ENCODE peak calls at places on chromosomes 7 and 10, in seven cellular contexts. N, J, G, F, W, Y and D are unnamed samples.
A peak's percentile ranks its signal among the peaks of the same experiment; 100 is the strongest.

GRCh38 chr7:68576366-68576765 is 1021.9 kb upstream of the AUTS2 start:
- DNase-seq in N (no peak), J (no peak), G (no peak), F (no peak), W (no peak), Y (no peak), D (no peak)

GRCh38 chr7:130768854-130769253 is 34.8 kb upstream of the KLF14 start:
- DNase-seq in N (no peak), J (no peak), G (no peak), F (no peak), W (no peak), Y (no peak), D (no peak)

GRCh38 chr10:133264455-133264854 is 12.2 kb downstream of the ADAM8 start:
- DNase-seq in N (no peak), J (no peak), G (no peak), F (no peak), W (no peak), Y (no peak), D (no peak)

GRCh38 chr10:88557659-88558058 is 25.5 kb downstream of the RNLS start:
- DNase-seq in N (peak; percentile 81), J (no peak), G (peak; percentile 48), F (no peak), W (no peak), Y (no peak), D (no peak)

GRCh38 chr7:28347462-28347861 is 64.9 kb upstream of the CREB5 start:
- DNase-seq in N (peak; percentile 86), J (no peak), G (no peak), F (no peak), W (no peak), Y (no peak), D (no peak)

GRCh38 chr7:48962821-48963505 is 38.6 kb downstream of the CDC14C start:
- DNase-seq in N (no peak), J (no peak), G (no peak), F (peak; percentile 28), W (no peak), Y (no peak), D (no peak)

GRCh38 chr10:5684971-5685763 is 529 bp downstream of the TASOR2 start:
- DNase-seq in N (peak; percentile 75), J (peak; percentile 68), G (peak; percentile 85), F (peak; percentile 92), W (peak; percentile 77), Y (peak; percentile 72), D (peak; percentile 48)

GRCh38 chr7:75861636-75862035 is 17.2 kb upstream of the RHBDD2 start:
- DNase-seq in N (peak; percentile 77), J (no peak), G (peak; percentile 54), F (no peak), W (no peak), Y (no peak), D (no peak)

GRCh38 chr10:131838921-131839320 is 61.9 kb upstream of the PPP2R2D start:
- DNase-seq in N (no peak), J (no peak), G (no peak), F (no peak), W (no peak), Y (no peak), D (no peak)

GRCh38 chr7:121049028-121049791 is 60.7 kb downstream of the CPED1 start:
- DNase-seq in N (peak; percentile 23), J (peak; percentile 45), G (no peak), F (peak; percentile 56), W (no peak), Y (no peak), D (no peak)

GRCh38 chr7:103074519-103075336 is at the start of the genes ARMC10 and FBXL13:
- DNase-seq in N (peak; percentile 87), J (peak; percentile 93), G (peak; percentile 92), F (peak; percentile 93), W (peak; percentile 87), Y (peak; percentile 95), D (peak; percentile 94)

GRCh38 chr7:103071000-103071399 is 3.6 kb downstream of the FBXL13 start:
- DNase-seq in N (no peak), J (no peak), G (no peak), F (no peak), W (no peak), Y (no peak), D (no peak)

GRCh38 chr7:103075337-103075918 is 488 bp downstream of the ARMC10 start:
- DNase-seq in N (peak; percentile 62), J (peak; percentile 89), G (peak; percentile 59), F (peak; percentile 64), W (peak; percentile 46), Y (peak; percentile 88), D (peak; percentile 48)

GRCh38 chr7:103076767-103077166 is 1.8 kb downstream of the ARMC10 start:
- DNase-seq in N (no peak), J (no peak), G (no peak), F (no peak), W (no peak), Y (no peak), D (no peak)

GRCh38 chr7:103073989-103074518 is 542 bp downstream of the FBXL13 start:
- DNase-seq in N (no peak), J (no peak), G (no peak), F (peak; percentile 26), W (no peak), Y (peak; percentile 52), D (no peak)
- H3K27ac ChIP-seq in N (peak overlapping the region; percentile 54), J (no peak overlapping the region), G (peak overlapping the region; percentile 78), F (no peak overlapping the region), W (no peak overlapping the region), Y (no peak overlapping the region), D (no peak overlapping the region)

DNA sequence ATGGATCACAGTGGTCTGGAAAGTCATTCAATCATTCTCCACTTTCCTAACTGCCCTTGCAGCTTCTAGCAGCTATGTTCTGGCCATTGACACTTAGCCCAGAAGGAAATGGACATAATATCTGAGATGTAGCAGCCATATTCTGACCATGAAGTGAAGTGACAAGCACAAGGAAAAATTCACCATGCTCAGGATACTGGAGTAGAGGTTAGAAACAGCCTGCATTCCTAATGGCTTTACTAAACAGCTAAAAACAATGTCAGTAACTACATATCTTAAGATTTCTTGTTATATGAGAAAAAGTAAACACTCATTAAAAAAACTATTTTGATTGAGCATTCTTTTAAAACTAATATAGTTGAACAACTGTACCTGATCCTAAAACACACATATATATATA is 443.8 kb downstream of the MAGI2 start:
- DNase-seq in N (peak; percentile 5), J (no peak), G (no peak), F (no peak), W (no peak), Y (no peak), D (no peak)
- H3K4ac ChIP-seq in N (no peak overlapping the region), J (no peak overlapping the region), G (no peak overlapping the region), F (no peak overlapping the region), W (no peak overlapping the region), Y (no peak overlapping the region), D (no peak overlapping the region)

DNA sequence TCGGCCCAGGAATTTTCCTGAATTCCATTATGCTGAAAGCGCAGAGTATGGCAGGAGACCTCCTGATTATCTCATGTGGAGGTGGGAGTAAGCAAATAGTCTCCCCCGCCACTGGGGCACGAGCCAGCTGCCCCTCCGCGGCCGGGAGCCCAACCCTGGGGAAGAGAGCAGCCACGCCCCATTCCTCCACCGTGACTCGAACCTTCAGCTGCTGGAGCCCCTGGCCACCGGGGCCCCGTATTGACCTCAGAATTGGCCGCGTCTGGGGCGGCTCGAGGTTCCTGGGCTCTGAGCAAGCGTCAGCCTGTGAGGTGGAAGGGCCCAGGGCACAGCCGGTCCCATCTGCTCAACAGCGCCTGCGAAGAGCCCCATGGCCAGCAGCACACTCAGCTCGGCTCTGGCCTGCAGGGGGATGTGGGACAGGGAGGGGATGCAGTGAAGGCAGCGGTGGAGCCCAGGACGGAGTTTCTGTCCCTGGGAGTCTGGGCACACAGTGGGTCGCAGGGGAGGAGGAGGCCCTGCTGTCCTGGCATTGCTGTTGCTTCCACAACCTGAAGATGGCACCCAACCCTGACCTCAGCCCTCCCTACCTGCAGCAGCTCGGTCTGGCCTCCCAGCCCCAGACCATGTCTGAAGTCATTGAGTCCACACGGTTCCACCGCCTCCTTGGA is 97.8 kb downstream of the CHST15 start:
- DNase-seq in N (peak; percentile 66), J (peak; percentile 91), G (peak; percentile 90), F (peak; percentile 92), W (peak; percentile 94), Y (peak; percentile 75), D (peak; percentile 35)
- H3K27ac ChIP-seq in N (peak overlapping the region; percentile 20), J (no peak overlapping the region), G (peak overlapping the region; percentile 57), F (no peak overlapping the region), W (no peak overlapping the region), Y (no peak overlapping the region), D (no peak overlapping the region)

GRCh38 chr7:45099891-45100760 is 11.4 kb upstream of the NACAD start:
- DNase-seq in N (no peak), J (no peak), G (no peak), F (no peak), W (no peak), Y (no peak), D (no peak)
- H3K4ac ChIP-seq in N (no peak overlapping the region), J (no peak overlapping the region), G (no peak overlapping the region), F (no peak overlapping the region), W (no peak overlapping the region), Y (no peak overlapping the region), D (no peak overlapping the region)

GRCh38 chr10:70437721-70438120 is 3.8 kb downstream of the NODAL start:
- DNase-seq in N (no peak), J (peak; percentile 65), G (no peak), F (peak; percentile 97), W (no peak), Y (no peak), D (no peak)
- H3K27ac ChIP-seq in N (no peak overlapping the region), J (no peak overlapping the region), G (no peak overlapping the region), F (no peak overlapping the region), W (no peak overlapping the region), Y (no peak overlapping the region), D (no peak overlapping the region)

GRCh38 chr10:26679588-26679987 is 17.9 kb upstream of the PDSS1 start:
- DNase-seq in N (no peak), J (no peak), G (no peak), F (no peak), W (no peak), Y (no peak), D (no peak)
- H3K4ac ChIP-seq in N (no peak overlapping the region), J (no peak overlapping the region), G (no peak overlapping the region), F (no peak overlapping the region), W (no peak overlapping the region), Y (no peak overlapping the region), D (no peak overlapping the region)

GRCh38 chr7:16934947-16935742 is 53.4 kb upstream of the AGR3 start:
- DNase-seq in N (peak; percentile 48), J (no peak), G (no peak), F (no peak), W (no peak), Y (no peak), D (no peak)
- H3K27ac ChIP-seq in N (no peak overlapping the region), J (no peak overlapping the region), G (no peak overlapping the region), F (no peak overlapping the region), W (no peak overlapping the region), Y (no peak overlapping the region), D (no peak overlapping the region)

GRCh38 chr7:26051021-26051420 is 101.0 kb upstream of the NFE2L3 start:
- DNase-seq in N (no peak), J (no peak), G (no peak), F (no peak), W (no peak), Y (no peak), D (no peak)
- H3K4ac ChIP-seq in N (no peak overlapping the region), J (no peak overlapping the region), G (no peak overlapping the region), F (no peak overlapping the region), W (no peak overlapping the region), Y (no peak overlapping the region), D (no peak overlapping the region)

DNA sequence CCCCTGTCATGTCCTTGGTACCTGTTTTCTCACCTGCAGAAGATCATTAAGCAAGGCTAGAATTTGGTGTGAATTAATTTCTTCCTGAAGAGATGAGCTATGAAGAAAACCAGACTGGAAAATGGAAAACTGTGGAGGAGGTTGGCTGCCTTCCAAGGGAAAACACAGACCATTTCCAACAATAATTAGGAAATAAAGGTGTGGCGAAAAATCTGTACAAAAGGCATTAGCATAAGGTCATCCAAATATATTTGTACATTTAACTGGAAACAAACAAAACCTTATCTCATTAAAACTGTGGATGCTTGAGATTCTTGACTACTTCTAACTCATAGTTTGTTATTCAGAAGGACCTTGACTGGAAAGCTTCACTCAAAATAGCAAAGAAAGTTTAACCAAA is 1.7 kb downstream of the STN1 start:
- DNase-seq in N (peak; percentile 10), J (no peak), G (peak; percentile 32), F (no peak), W (no peak), Y (no peak), D (no peak)
- H3K27ac ChIP-seq in N (no peak overlapping the region), J (no peak overlapping the region), G (peak overlapping the region; percentile 71), F (no peak overlapping the region), W (no peak overlapping the region), Y (no peak overlapping the region), D (no peak overlapping the region)